ENCODE peak calls at places on chromosome 1, in eight cellular contexts. D is NCI-H1930; I is activated CD4-positive, CD25-positive, alpha-beta regulatory T cell; J is RCC 7860; H is hypothalamus; L is sigmoid colon; N is heart left ventricle; U is NCI-H526. E is an unnamed sample.

GRCh38 chr1:206770531-206771352 is at the start of gene IL19:
- DNase-seq in L (peak), H (no peak), U (peak), N (peak), J (no peak), I (no peak), D (no peak), E (no peak)

GRCh38 chr1:91124989-91125417 is 103.2 kb upstream of the ZNF644 start:
- DNase-seq in N (no peak), U (no peak), L (no peak), H (no peak), I (no peak), J (no peak), D (no peak), E (no peak)

GRCh38 chr1:55257958-55258357 is 42.8 kb upstream of the USP24 start:
- DNase-seq in L (no peak), H (no peak), J (no peak), I (no peak), N (no peak), D (no peak), U (no peak), E (no peak)

GRCh38 chr1:204443871-204444581 is 32.4 kb upstream of the PPP1R15B start:
- DNase-seq in J (peak), D (no peak), L (no peak), I (no peak), N (no peak), H (no peak), U (no peak), E (peak)

GRCh38 chr1:66380452-66381212 is 153.3 kb upstream of the SGIP1 start:
- DNase-seq in D (no peak), U (no peak), N (no peak), L (no peak), I (no peak), J (no peak), H (no peak), E (no peak)

GRCh38 chr1:228011721-228012311 is 5.0 kb downstream of the WNT3A start:
- DNase-seq in I (no peak), N (no peak), H (no peak), L (peak), U (no peak), D (no peak), J (no peak), E (no peak)

GRCh38 chr1:213512316-213512715 is 461.3 kb downstream of the RPS6KC1 start:
- DNase-seq in U (no peak), N (no peak), J (no peak), H (no peak), D (no peak), L (no peak), I (no peak), E (no peak)

GRCh38 chr1:173190101-173190895 is 16.8 kb downstream of the TNFSF4 start:
- DNase-seq in I (no peak), J (peak), U (peak), H (no peak), L (peak), N (peak), D (no peak), E (peak)

GRCh38 chr1:48697066-48697707 is 79.5 kb downstream of the BEND5 start:
- DNase-seq in U (peak), J (peak), I (no peak), D (peak), H (peak), L (no peak), N (no peak), E (peak)

GRCh38 chr1:162165528-162165927 is 96.0 kb downstream of the NOS1AP start:
- DNase-seq in H (no peak), N (no peak), D (no peak), L (no peak), U (no peak), J (no peak), I (no peak), E (no peak)

GRCh38 chr1:91335607-91336006 is 69.0 kb downstream of the HFM1 start:
- DNase-seq in L (no peak), H (no peak), N (no peak), U (no peak), D (no peak), I (no peak), J (no peak), E (no peak)